ENCODE peak calls at places on chromosomes 2 and 18, in seven cellular contexts. Z, Q, A, L, D, F and U are unnamed samples.
A peak's percentile ranks its signal among the peaks of the same experiment; 100 is the strongest.

GRCh38 chr2:101151859-101152194 is 645 bp upstream of the TBC1D8 start:
- DNase-seq in Z (no peak), Q (no peak), A (no peak), L (no peak), D (no peak), F (no peak), U (no peak)

GRCh38 chr18:55097406-55098170 is 138.3 kb upstream of the CCDC68 start:
- DNase-seq in Z (no peak), Q (peak; percentile 83), A (peak; percentile 51), L (no peak), D (no peak), F (no peak), U (peak; percentile 91)

GRCh38 chr2:239932881-239933735 is 92.0 kb downstream of the NDUFA10 start:
- DNase-seq in Z (no peak), Q (no peak), A (no peak), L (peak; percentile 74), D (peak; percentile 5), F (peak; percentile 43), U (no peak)

GRCh38 chr2:235968616-235969324 is 199.4 kb downstream of the GBX2 start:
- DNase-seq in Z (no peak), Q (no peak), A (no peak), L (peak; percentile 83), D (no peak), F (no peak), U (peak; percentile 15)

GRCh38 chr2:136086253-136087016 is 31.5 kb downstream of the CXCR4 start:
- DNase-seq in Z (no peak), Q (no peak), A (no peak), L (no peak), D (no peak), F (no peak), U (no peak)

GRCh38 chr2:236972491-236973379 is 113.0 kb upstream of the COPS8 start:
- DNase-seq in Z (peak; percentile 91), Q (peak; percentile 87), A (peak; percentile 31), L (peak; percentile 92), D (no peak), F (no peak), U (peak; percentile 86)

GRCh38 chr2:66845307-66845706 is 410.4 kb downstream of the MEIS1 start:
- DNase-seq in Z (peak; percentile 51), Q (no peak), A (peak; percentile 63), L (no peak), D (no peak), F (no peak), U (peak; percentile 51)

GRCh38 chr2:60708630-60709320 is 47.3 kb upstream of the PAPOLG start:
- DNase-seq in Z (no peak), Q (no peak), A (no peak), L (no peak), D (no peak), F (no peak), U (no peak)

GRCh38 chr2:70002241-70002896 is 40.9 kb upstream of the ASPRV1 start:
- DNase-seq in Z (no peak), Q (no peak), A (no peak), L (peak; percentile 18), D (no peak), F (no peak), U (no peak)

GRCh38 chr2:42105330-42106256 is 57.8 kb downstream of the PKDCC start:
- DNase-seq in Z (no peak), Q (no peak), A (peak; percentile 39), L (peak; percentile 91), D (no peak), F (no peak), U (peak; percentile 24)

GRCh38 chr18:58228176-58228575 is 184.2 kb downstream of the NEDD4L start:
- DNase-seq in Z (no peak), Q (no peak), A (no peak), L (no peak), D (peak; percentile 31), F (no peak), U (no peak)

GRCh38 chr18:42268793-42269192 is 313.8 kb downstream of the PIK3C3 start:
- DNase-seq in Z (no peak), Q (peak; percentile 3), A (no peak), L (no peak), D (no peak), F (no peak), U (no peak)

GRCh38 chr18:72542993-72543361 is 1.2 kb downstream of the CBLN2 start:
- DNase-seq in Z (no peak), Q (no peak), A (no peak), L (no peak), D (no peak), F (no peak), U (no peak)

GRCh38 chr18:4172491-4172890 is 282.6 kb downstream of the DLGAP1 start:
- DNase-seq in Z (no peak), Q (no peak), A (no peak), L (no peak), D (no peak), F (no peak), U (no peak)

GRCh38 chr18:80086281-80086680 is 22.8 kb upstream of the ADNP2 start:
- DNase-seq in Z (no peak), Q (no peak), A (no peak), L (no peak), D (no peak), F (no peak), U (no peak)

GRCh38 chr2:29802976-29803375 is 118.4 kb downstream of the ALK start:
- DNase-seq in Z (peak; percentile 13), Q (peak; percentile 87), A (no peak), L (no peak), D (no peak), F (no peak), U (peak; percentile 14)

GRCh38 chr2:53994735-53995538 is 24.1 kb upstream of the PSME4 start:
- DNase-seq in Z (no peak), Q (no peak), A (no peak), L (no peak), D (no peak), F (no peak), U (no peak)

GRCh38 chr2:62845256-62845655 is 139.7 kb downstream of the EHBP1 start:
- DNase-seq in Z (no peak), Q (no peak), A (no peak), L (no peak), D (no peak), F (no peak), U (no peak)

GRCh38 chr2:118224888-118225264 is 136.6 kb downstream of the INSIG2 start:
- DNase-seq in Z (no peak), Q (no peak), A (no peak), L (no peak), D (no peak), F (no peak), U (no peak)

GRCh38 chr18:57801379-57802165 is 1.5 kb downstream of the ATP8B1 start:
- DNase-seq in Z (no peak), Q (no peak), A (no peak), L (no peak), D (peak; percentile 35), F (peak; percentile 54), U (no peak)

DNA sequence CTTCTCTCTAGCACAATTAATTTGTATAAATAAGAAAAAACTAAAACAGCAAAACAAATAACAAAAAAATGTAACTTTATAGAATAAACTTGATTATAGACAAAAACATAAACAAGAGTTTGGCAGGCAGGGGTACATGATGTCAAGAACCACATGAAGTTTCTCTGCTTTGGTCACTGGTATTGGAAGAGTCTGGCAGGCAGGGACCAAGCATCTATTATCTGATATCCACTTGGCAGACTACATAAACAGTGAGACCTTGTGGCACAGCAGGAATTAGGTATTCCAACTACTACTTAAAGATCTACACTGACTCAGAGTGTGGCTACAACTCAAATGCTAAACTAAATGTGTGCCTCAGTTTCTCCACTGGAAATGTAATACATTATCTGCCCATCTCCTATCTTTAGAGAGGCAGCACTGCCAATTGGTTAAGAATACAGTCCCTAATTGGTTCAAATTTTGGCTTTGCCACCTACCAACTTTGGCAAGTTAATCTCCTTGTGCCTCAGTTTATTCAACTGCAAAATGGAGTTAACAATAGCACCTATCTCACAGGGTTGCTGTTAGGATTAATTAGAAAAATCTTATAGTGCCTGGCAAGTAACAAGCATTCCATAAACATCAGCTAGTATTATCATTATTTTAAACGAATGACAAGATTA is 2.7 kb downstream of the MAP4K3 start:
- DNase-seq in Z (peak; percentile 30), Q (no peak), A (no peak), L (no peak), D (no peak), F (no peak), U (no peak)
- H3K4me3 ChIP-seq in Z (peak overlapping the region; percentile 38), Q (peak overlapping the region; percentile 90), A (peak overlapping the region; percentile 93), L (no peak overlapping the region), D (no peak overlapping the region), F (no peak overlapping the region), U (peak overlapping the region; percentile 18)

GRCh38 chr2:164703915-164704706 is 82.8 kb upstream of the GRB14 start:
- DNase-seq in Z (no peak), Q (no peak), A (no peak), L (no peak), D (no peak), F (no peak), U (no peak)
- TF ChIP-seq CTCF in Z (no peak), Q (no peak), A (no peak), L (no peak), D (no peak), F (no peak), U (no peak)

GRCh38 chr2:73112026-73112912 is 479 bp downstream of the RAB11FIP5 start:
- DNase-seq in Z (no peak), Q (peak; percentile 45), A (peak; percentile 44), L (no peak), D (peak; percentile 37), F (no peak), U (peak; percentile 53)

GRCh38 chr2:73110622-73111299 is 2.0 kb downstream of the RAB11FIP5 start:
- DNase-seq in Z (peak; percentile 48), Q (peak; percentile 16), A (no peak), L (no peak), D (no peak), F (peak; percentile 5), U (peak; percentile 58)

GRCh38 chr2:73112913-73113633 is at the start of gene RAB11FIP5:
- DNase-seq in Z (peak; percentile 79), Q (peak; percentile 66), A (peak; percentile 76), L (peak; percentile 93), D (peak; percentile 78), F (peak; percentile 61), U (peak; percentile 80)

GRCh38 chr2:73109796-73110540 is 2.8 kb downstream of the RAB11FIP5 start:
- DNase-seq in Z (no peak), Q (no peak), A (no peak), L (no peak), D (no peak), F (peak; percentile 22), U (no peak)

GRCh38 chr2:73111300-73112025 is 1.3 kb downstream of the RAB11FIP5 start:
- DNase-seq in Z (no peak), Q (peak; percentile 40), A (no peak), L (peak; percentile 89), D (peak; percentile 37), F (no peak), U (no peak)
- H3K4me3 ChIP-seq in Z (peak overlapping the region; percentile 87), Q (peak overlapping the region; percentile 78), A (peak overlapping the region; percentile 60), L (peak overlapping the region; percentile 77), D (peak overlapping the region; percentile 24), F (peak overlapping the region; percentile 93), U (peak overlapping the region; percentile 91)

GRCh38 chr2:128361376-128362131 is 42.9 kb upstream of the HS6ST1 start:
- DNase-seq in Z (no peak), Q (no peak), A (no peak), L (peak; percentile 81), D (peak; percentile 79), F (peak; percentile 34), U (no peak)
- TF ChIP-seq CTCF in Z (no peak), Q (no peak), A (no peak), L (no peak), D (no peak), F (no peak), U (no peak)

GRCh38 chr2:46704593-46704992 is 211.0 kb downstream of the MCFD2 start:
- DNase-seq in Z (no peak), Q (no peak), A (no peak), L (no peak), D (no peak), F (no peak), U (no peak)
- H3K4me3 ChIP-seq in Z (peak overlapping the region; percentile 34), Q (no peak overlapping the region), A (no peak overlapping the region), L (no peak overlapping the region), D (no peak overlapping the region), F (no peak overlapping the region), U (no peak overlapping the region)